ENCODE peak calls at places on chromosomes 11 and 22, in nine cellular contexts. X is mesendoderm; C is naive thymus-derived CD4-positive, alpha-beta T cell; V is cardiac muscle cell; L is GM12865; O is effector memory CD4-positive, alpha-beta T cell; H is IMR-90; I is MM.1S; P is neural progenitor cell. K is an unnamed sample.

GRCh38 chr11:10622957-10623787 is 54.7 kb upstream of the LYVE1 start:
- DNase-seq in L (peak; percentile 19), I (no peak), O (no peak), P (no peak), C (peak; percentile 54), V (no peak), H (no peak), X (no peak), K (no peak)

GRCh38 chr11:92439133-92439532 is 214.5 kb downstream of the FAT3 start:
- DNase-seq in X (no peak), V (no peak), L (no peak), I (no peak), C (no peak), H (no peak), O (no peak), P (no peak), K (no peak)

GRCh38 chr22:30635273-30636225 is at the start of gene SLC35E4:
- DNase-seq in O (peak; percentile 88), P (peak; percentile 94), V (peak; percentile 93), H (peak; percentile 86), X (peak; percentile 90), I (peak; percentile 85), C (peak; percentile 93), L (peak; percentile 95), K (peak; percentile 90)

GRCh38 chr11:102306817-102307814 is 10.2 kb upstream of the BIRC3 start:
- DNase-seq in X (peak; percentile 28), P (no peak), V (no peak), C (peak; percentile 81), O (peak; percentile 52), L (no peak), H (no peak), I (no peak), K (no peak)

GRCh38 chr11:86247608-86248007 is 3.1 kb downstream of the EED start:
- DNase-seq in X (no peak), L (no peak), O (no peak), V (no peak), I (no peak), P (no peak), H (no peak), C (no peak), K (no peak)

GRCh38 chr22:36773935-36774334 is 2.0 kb downstream of the IFT27 start:
- DNase-seq in X (peak; percentile 31), H (peak; percentile 49), O (no peak), V (no peak), I (peak; percentile 15), C (no peak), P (peak; percentile 37), L (no peak), K (peak; percentile 13)

GRCh38 chr11:67120881-67121710 is 2.0 kb downstream of the KDM2A start:
- DNase-seq in I (peak; percentile 65), C (peak; percentile 16), P (no peak), X (no peak), O (no peak), L (peak; percentile 87), H (peak; percentile 45), V (peak; percentile 48), K (no peak)

GRCh38 chr22:36807627-36808026 is 9.2 kb downstream of the PVALB start:
- DNase-seq in X (peak; percentile 49), I (no peak), O (no peak), H (no peak), L (no peak), V (no peak), C (no peak), P (peak; percentile 38), K (no peak)

GRCh38 chr11:70485326-70486025 is 87.1 kb downstream of the CTTN start:
- DNase-seq in X (no peak), I (no peak), C (no peak), H (no peak), O (no peak), L (no peak), P (no peak), V (no peak), K (no peak)

GRCh38 chr22:29642694-29643093 is 39.3 kb downstream of the NF2 start:
- DNase-seq in I (no peak), P (no peak), X (no peak), H (no peak), V (no peak), L (peak; percentile 67), O (no peak), C (no peak), K (no peak)

GRCh38 chr11:44456544-44457270 is 108.8 kb upstream of the CD82 start:
- DNase-seq in H (no peak), V (no peak), O (no peak), C (no peak), I (no peak), L (peak; percentile 3), P (peak; percentile 25), X (peak; percentile 48), K (peak; percentile 53)

GRCh38 chr22:42820075-42820763 is 36.9 kb downstream of the ARFGAP3 start:
- DNase-seq in X (peak; percentile 37), P (peak; percentile 40), H (peak; percentile 93), C (peak; percentile 28), I (peak; percentile 30), V (peak; percentile 42), O (no peak), L (peak; percentile 51), K (no peak)

GRCh38 chr11:15258433-15259350 is 144.0 kb downstream of the INSC start:
- DNase-seq in V (peak; percentile 57), C (no peak), H (peak; percentile 34), X (peak; percentile 76), L (no peak), I (no peak), P (peak; percentile 37), O (no peak), K (no peak)

GRCh38 chr11:113113801-113114451 is 152.7 kb downstream of the NCAM1 start:
- DNase-seq in X (no peak), I (no peak), C (no peak), L (no peak), P (no peak), O (no peak), H (no peak), V (no peak), K (no peak)

GRCh38 chr11:128451651-128452470 is 135.5 kb downstream of the ETS1 start:
- DNase-seq in H (peak; percentile 57), I (no peak), L (no peak), X (no peak), P (peak; percentile 36), O (no peak), C (no peak), V (no peak), K (peak; percentile 17)

GRCh38 chr11:44627911-44628729 is 62.7 kb downstream of the CD82 start:
- DNase-seq in C (no peak), O (no peak), I (no peak), P (no peak), L (peak; percentile 73), H (peak; percentile 49), X (no peak), V (peak; percentile 15), K (peak; percentile 93)

GRCh38 chr11:121032546-121032945 is 8.6 kb downstream of the TBCEL start:
- DNase-seq in O (no peak), X (peak; percentile 42), V (no peak), P (no peak), I (no peak), H (no peak), L (peak; percentile 33), C (no peak), K (no peak)

GRCh38 chr22:20019661-20020532 is 1.0 kb upstream of the TANGO2 start:
- DNase-seq in I (no peak), L (no peak), H (no peak), P (no peak), O (no peak), X (no peak), V (no peak), C (no peak), K (no peak)

GRCh38 chr22:23179381-23180294 is 671 bp upstream of the BCR start:
- DNase-seq in H (no peak), X (peak; percentile 26), P (peak; percentile 29), L (peak; percentile 18), V (no peak), O (no peak), I (peak; percentile 41), C (no peak), K (peak; percentile 29)

GRCh38 chr11:77411238-77411637 is 62.7 kb downstream of the PAK1 start:
- DNase-seq in I (peak; percentile 30), L (peak; percentile 56), X (peak; percentile 47), H (peak; percentile 30), V (peak; percentile 9), C (no peak), P (peak; percentile 32), O (no peak), K (no peak)

GRCh38 chr22:45204751-45205623 is 35.7 kb downstream of the KIAA0930 start:
- DNase-seq in X (no peak), I (no peak), H (no peak), O (no peak), L (no peak), C (no peak), V (no peak), P (no peak), K (no peak)

GRCh38 chr11:60923800-60924109 is 505 bp upstream of the TMEM132A start:
- DNase-seq in L (no peak), P (no peak), X (no peak), C (no peak), I (no peak), V (no peak), H (no peak), O (no peak), K (no peak)
- H3K4me3 ChIP-seq in L (peak overlapping the region; percentile 58), P (peak overlapping the region; percentile 90), X (no peak overlapping the region), C (peak overlapping the region; percentile 43), I (peak overlapping the region; percentile 46), V (no peak overlapping the region), H (no peak overlapping the region), O (no peak overlapping the region), K (peak overlapping the region; percentile 95)

GRCh38 chr11:7858001-7858400 is 61.3 kb upstream of the OR5P2 start:
- DNase-seq in O (no peak), P (no peak), C (no peak), X (no peak), I (no peak), L (no peak), H (no peak), V (no peak), K (peak; percentile 24)
- H3K4me3 ChIP-seq in O (no peak overlapping the region), P (no peak overlapping the region), C (no peak overlapping the region), X (no peak overlapping the region), I (no peak overlapping the region), L (no peak overlapping the region), H (no peak overlapping the region), V (no peak overlapping the region), K (no peak overlapping the region)

GRCh38 chr11:63489879-63490278 is 1.1 kb downstream of the PLAAT5 start:
- DNase-seq in L (peak; percentile 12), O (no peak), H (no peak), C (no peak), I (no peak), P (peak; percentile 75), V (no peak), X (peak; percentile 89), K (peak; percentile 91)
- H3K4me3 ChIP-seq in L (no peak overlapping the region), O (no peak overlapping the region), H (no peak overlapping the region), C (no peak overlapping the region), I (no peak overlapping the region), P (peak overlapping the region; percentile 74), V (no peak overlapping the region), X (no peak overlapping the region), K (no peak overlapping the region)

DNA sequence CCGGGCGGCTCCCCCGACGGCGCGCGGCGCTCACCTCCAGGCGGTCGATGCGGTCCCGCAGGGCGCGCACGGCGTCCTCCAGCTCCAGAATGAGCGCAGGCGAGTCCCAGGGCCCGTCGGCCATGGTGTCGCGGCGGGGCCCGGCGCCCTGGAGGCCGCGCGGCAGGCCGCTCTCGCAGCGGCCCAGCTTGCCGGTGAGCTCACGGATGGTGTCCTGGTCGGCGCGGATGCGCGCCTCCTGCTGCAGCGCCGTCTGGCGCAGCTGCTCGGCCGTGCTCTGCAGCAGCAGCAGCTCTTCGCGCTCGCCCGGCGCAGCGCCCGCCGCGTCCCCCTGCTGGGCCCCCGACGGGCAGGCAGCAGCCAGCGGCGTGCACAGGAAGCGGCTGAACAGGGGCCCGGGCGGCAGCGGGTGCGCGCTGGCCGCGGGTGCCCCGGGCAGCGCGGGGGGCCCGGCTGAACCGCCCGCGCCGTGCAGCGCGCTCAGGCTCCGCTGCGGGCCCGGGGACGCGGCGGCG is 570 bp downstream of the NPTXR start:
- DNase-seq in P (peak; percentile 89), X (peak; percentile 85), L (peak; percentile 69), H (peak; percentile 81), O (peak; percentile 13), C (peak; percentile 67), V (peak; percentile 82), I (no peak), K (peak; percentile 68)
- H3K4me3 ChIP-seq in P (peak overlapping the region; percentile 61), X (no peak overlapping the region), L (no peak overlapping the region), H (peak overlapping the region; percentile 41), O (peak overlapping the region; percentile 49), C (peak overlapping the region; percentile 50), V (peak overlapping the region; percentile 51), I (no peak overlapping the region), K (peak overlapping the region; percentile 41)